ENCODE peak calls at places on chromosome 11, in five cellular contexts. One of them, this sample, is unnamed.

GRCh38 chr11:46293616-46294015 is 16.2 kb downstream of the CREB3L1 start:
- DNase-seq in GM12878: no peak
- DNase-seq in H1: no peak
- DNase-seq in HepG2: no peak
- DNase-seq in NT2/D1: no peak
- DNase-seq in this sample: no peak

GRCh38 chr11:41431784-41432183 is 27.7 kb downstream of the LRRC4C start:
- DNase-seq in GM12878: no peak
- DNase-seq in H1: no peak
- DNase-seq in HepG2: peak; percentile 16
- DNase-seq in NT2/D1: peak; percentile 36
- DNase-seq in this sample: peak; percentile 12

GRCh38 chr11:112751312-112751711 is 209.9 kb upstream of the NCAM1 start:
- DNase-seq in GM12878: no peak
- DNase-seq in H1: no peak
- DNase-seq in HepG2: no peak
- DNase-seq in NT2/D1: no peak
- DNase-seq in this sample: no peak

GRCh38 chr11:82763167-82763566 is 29.5 kb upstream of the FAM181B start:
- DNase-seq in GM12878: no peak
- DNase-seq in H1: no peak
- DNase-seq in HepG2: no peak
- DNase-seq in NT2/D1: no peak
- DNase-seq in this sample: no peak

GRCh38 chr11:108093128-108093904 is 28.1 kb upstream of the ACAT1 start:
- DNase-seq in GM12878: no peak
- DNase-seq in H1: no peak
- DNase-seq in HepG2: no peak
- DNase-seq in NT2/D1: no peak
- DNase-seq in this sample: no peak

GRCh38 chr11:123083623-123084029 is 21.7 kb upstream of the HSPA8 start:
- DNase-seq in GM12878: no peak
- DNase-seq in H1: no peak
- DNase-seq in HepG2: peak; percentile 65
- DNase-seq in NT2/D1: no peak
- DNase-seq in this sample: peak; percentile 49

GRCh38 chr11:94305146-94305545 is 766 bp downstream of the IZUMO1R start:
- DNase-seq in GM12878: no peak
- DNase-seq in H1: no peak
- DNase-seq in HepG2: no peak
- DNase-seq in NT2/D1: no peak
- DNase-seq in this sample: no peak

GRCh38 chr11:65366340-65366773 is 11.8 kb downstream of the TIGD3 start:
- DNase-seq in GM12878: no peak
- DNase-seq in H1: no peak
- DNase-seq in HepG2: peak; percentile 84
- DNase-seq in NT2/D1: peak; percentile 70
- DNase-seq in this sample: peak; percentile 85

GRCh38 chr11:117658809-117659208 is 138.2 kb downstream of the DSCAML1 start:
- DNase-seq in GM12878: no peak
- DNase-seq in H1: no peak
- DNase-seq in HepG2: no peak
- DNase-seq in NT2/D1: no peak
- DNase-seq in this sample: no peak

GRCh38 chr11:129055196-129055595 is 112.5 kb upstream of the TP53AIP1 start:
- DNase-seq in GM12878: no peak
- DNase-seq in H1: no peak
- DNase-seq in HepG2: no peak
- DNase-seq in NT2/D1: no peak
- DNase-seq in this sample: no peak

GRCh38 chr11:63504054-63504453 is 1.8 kb upstream of the LGALS12 start:
- DNase-seq in GM12878: no peak
- DNase-seq in H1: no peak
- DNase-seq in HepG2: no peak
- DNase-seq in NT2/D1: no peak
- DNase-seq in this sample: no peak

GRCh38 chr11:46906596-46906995 is 11.8 kb downstream of the LRP4 start:
- DNase-seq in GM12878: no peak
- DNase-seq in H1: peak; percentile 41
- DNase-seq in HepG2: no peak
- DNase-seq in NT2/D1: peak; percentile 73
- DNase-seq in this sample: no peak

GRCh38 chr11:8327761-8328192 is 64.1 kb upstream of the LMO1 start:
- DNase-seq in GM12878: peak; percentile 73
- DNase-seq in H1: no peak
- DNase-seq in HepG2: no peak
- DNase-seq in NT2/D1: no peak
- DNase-seq in this sample: no peak

GRCh38 chr11:16606784-16607674 is 131.4 kb upstream of the C11orf58 start:
- DNase-seq in GM12878: no peak
- DNase-seq in H1: no peak
- DNase-seq in HepG2: no peak
- DNase-seq in NT2/D1: no peak
- DNase-seq in this sample: peak; percentile 27

GRCh38 chr11:133710681-133711240 is 134.6 kb downstream of the SPATA19 start:
- DNase-seq in GM12878: no peak
- DNase-seq in H1: no peak
- DNase-seq in HepG2: no peak
- DNase-seq in NT2/D1: no peak
- DNase-seq in this sample: no peak

GRCh38 chr11:57345555-57346151 is 7.5 kb downstream of the P2RX3 start:
- DNase-seq in GM12878: no peak
- DNase-seq in H1: no peak
- DNase-seq in HepG2: peak; percentile 64
- DNase-seq in NT2/D1: peak; percentile 79
- DNase-seq in this sample: peak; percentile 77

GRCh38 chr11:96390403-96390830 is 604 bp downstream of the JRKL start:
- DNase-seq in GM12878: no peak
- DNase-seq in H1: no peak
- DNase-seq in HepG2: no peak
- DNase-seq in NT2/D1: no peak
- DNase-seq in this sample: peak; percentile 10

GRCh38 chr11:45333023-45333422 is 46.9 kb upstream of the SYT13 start:
- DNase-seq in GM12878: no peak
- DNase-seq in H1: no peak
- DNase-seq in HepG2: no peak
- DNase-seq in NT2/D1: no peak
- DNase-seq in this sample: no peak

GRCh38 chr11:19935507-19935906 is 222.9 kb downstream of the NAV2 start:
- DNase-seq in GM12878: no peak
- DNase-seq in H1: peak; percentile 54
- DNase-seq in HepG2: no peak
- DNase-seq in NT2/D1: peak; percentile 44
- DNase-seq in this sample: no peak

GRCh38 chr11:64356498-64357411 is 2.2 kb upstream of the RPS6KA4 start:
- DNase-seq in GM12878: no peak
- DNase-seq in H1: no peak
- DNase-seq in HepG2: peak; percentile 65
- DNase-seq in NT2/D1: peak; percentile 81
- DNase-seq in this sample: peak; percentile 80

GRCh38 chr11:116771935-116772334 is 852 bp downstream of the BUD13 start:
- DNase-seq in GM12878: no peak
- DNase-seq in H1: no peak
- DNase-seq in HepG2: no peak
- DNase-seq in NT2/D1: no peak
- DNase-seq in this sample: no peak

GRCh38 chr11:15941206-15941770 is 415.1 kb downstream of the SOX6 start:
- DNase-seq in GM12878: no peak
- DNase-seq in H1: peak; percentile 65
- DNase-seq in HepG2: no peak
- DNase-seq in NT2/D1: no peak
- DNase-seq in this sample: no peak

GRCh38 chr11:28176231-28176853 is 68.2 kb downstream of the METTL15 start:
- DNase-seq in GM12878: no peak
- DNase-seq in H1: no peak
- DNase-seq in HepG2: no peak
- DNase-seq in NT2/D1: no peak
- DNase-seq in this sample: no peak

GRCh38 chr11:834371-835316 is 1.9 kb downstream of the CD151 start:
- DNase-seq in GM12878: no peak
- DNase-seq in H1: no peak
- DNase-seq in HepG2: no peak
- DNase-seq in NT2/D1: no peak
- DNase-seq in this sample: no peak

GRCh38 chr11:107743161-107743560 is 31.3 kb upstream of the SLN start:
- DNase-seq in GM12878: no peak
- DNase-seq in H1: no peak
- DNase-seq in HepG2: no peak
- DNase-seq in NT2/D1: no peak
- DNase-seq in this sample: no peak

GRCh38 chr11:66268953-66269906 is 791 bp downstream of the RAB1B start:
- DNase-seq in GM12878: no peak
- DNase-seq in H1: no peak
- DNase-seq in HepG2: peak; percentile 58
- DNase-seq in NT2/D1: no peak
- DNase-seq in this sample: peak; percentile 38

GRCh38 chr11:83206771-83207413 is 13.4 kb downstream of the ANKRD42 start:
- DNase-seq in GM12878: no peak
- DNase-seq in H1: no peak
- DNase-seq in HepG2: no peak
- DNase-seq in NT2/D1: no peak
- DNase-seq in this sample: no peak

GRCh38 chr11:65478411-65479183 is 20.2 kb upstream of the MALAT1 start:
- DNase-seq in GM12878: no peak
- DNase-seq in H1: no peak
- DNase-seq in HepG2: no peak
- DNase-seq in NT2/D1: no peak
- DNase-seq in this sample: no peak

GRCh38 chr11:64583296-64584262 is 7.4 kb upstream of the SLC22A12 start:
- DNase-seq in GM12878: no peak
- DNase-seq in H1: no peak
- DNase-seq in HepG2: no peak
- DNase-seq in NT2/D1: no peak
- DNase-seq in this sample: no peak

GRCh38 chr11:30788849-30789248 is 202.7 kb upstream of the MPPED2 start:
- DNase-seq in GM12878: no peak
- DNase-seq in H1: no peak
- DNase-seq in HepG2: no peak
- DNase-seq in NT2/D1: no peak
- DNase-seq in this sample: no peak

DNA sequence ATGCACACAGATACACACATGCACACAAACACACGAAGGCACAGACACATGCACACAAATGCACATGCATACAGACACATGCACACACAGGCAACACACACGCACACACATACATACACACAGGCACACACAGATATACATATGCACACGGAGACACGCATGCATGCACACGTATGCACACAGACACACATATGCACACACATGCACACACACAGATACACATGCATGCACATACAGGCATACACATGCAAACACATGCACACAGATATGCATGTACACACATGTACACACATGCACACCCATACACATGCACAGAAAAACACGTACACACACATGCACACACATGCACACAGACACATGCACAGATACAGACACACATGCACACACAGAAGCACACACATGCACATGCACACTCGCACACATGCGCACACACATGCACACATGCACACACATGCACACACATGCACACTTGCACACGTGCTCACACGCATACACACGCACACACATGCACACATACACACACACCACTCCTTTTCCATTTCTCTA is 70.8 kb upstream of the ALDH3B2 start:
- DNase-seq in GM12878: no peak
- DNase-seq in H1: no peak
- DNase-seq in HepG2: no peak
- DNase-seq in NT2/D1: no peak
- DNase-seq in this sample: no peak
- TF ChIP-seq SUZ12 in GM12878: no peak
- TF ChIP-seq SUZ12 in H1: no peak
- TF ChIP-seq SUZ12 in HepG2: no peak
- TF ChIP-seq SUZ12 in NT2/D1: no peak
- TF ChIP-seq SUZ12 in this sample: no peak

GRCh38 chr11:3849297-3849874 is 6.1 kb upstream of the STIM1 start:
- DNase-seq in GM12878: no peak
- DNase-seq in H1: no peak
- DNase-seq in HepG2: peak; percentile 41
- DNase-seq in NT2/D1: no peak
- DNase-seq in this sample: peak; percentile 59
- TF ChIP-seq SUZ12 in GM12878: no peak
- TF ChIP-seq SUZ12 in H1: no peak
- TF ChIP-seq SUZ12 in HepG2: no peak
- TF ChIP-seq SUZ12 in NT2/D1: no peak
- TF ChIP-seq SUZ12 in this sample: no peak

GRCh38 chr11:33703771-33704170 is 3.1 kb upstream of the C11orf91 start:
- DNase-seq in GM12878: no peak
- DNase-seq in H1: no peak
- DNase-seq in HepG2: no peak
- DNase-seq in NT2/D1: no peak
- DNase-seq in this sample: no peak
- TF ChIP-seq SUZ12 in GM12878: no peak
- TF ChIP-seq SUZ12 in H1: no peak
- TF ChIP-seq SUZ12 in HepG2: no peak
- TF ChIP-seq SUZ12 in NT2/D1: no peak
- TF ChIP-seq SUZ12 in this sample: no peak

GRCh38 chr11:22044126-22044525 is 148.8 kb upstream of the ANO5 start:
- DNase-seq in GM12878: no peak
- DNase-seq in H1: no peak
- DNase-seq in HepG2: no peak
- DNase-seq in NT2/D1: no peak
- DNase-seq in this sample: no peak

GRCh38 chr11:22049276-22049675 is 143.6 kb upstream of the ANO5 start:
- DNase-seq in GM12878: no peak
- DNase-seq in H1: no peak
- DNase-seq in HepG2: no peak
- DNase-seq in NT2/D1: no peak
- DNase-seq in this sample: no peak
- TF ChIP-seq SUZ12 in GM12878: no peak
- TF ChIP-seq SUZ12 in H1: no peak
- TF ChIP-seq SUZ12 in HepG2: no peak
- TF ChIP-seq SUZ12 in NT2/D1: no peak
- TF ChIP-seq SUZ12 in this sample: no peak